ENCODE peak calls at places on chromosomes 5 and 9, in six cellular contexts. C is cardiac muscle cell; R is left ventricle myocardium inferior; S is CD8-positive, alpha-beta T cell; L is spleen; E is mucosa of descending colon. U is an unnamed sample. For H3K9me3, the result is how much of the 10 kb centered on the place peaks cover.

GRCh38 chr9:82021198-82021597 is 32.6 kb downstream of the SPATA31D1 start:
- DNase-seq in S (no peak), L (no peak), C (no peak), R (no peak), E (no peak), U (no peak)

GRCh38 chr9:81150016-81150625 is 539.2 kb downstream of the TLE1 start:
- DNase-seq in L (no peak), C (no peak), E (no peak), S (no peak), R (no peak), U (no peak)

GRCh38 chr5:174612686-174613085 is 111.7 kb upstream of the MSX2 start:
- DNase-seq in L (no peak), E (no peak), S (no peak), C (no peak), R (no peak), U (no peak)

GRCh38 chr5:180343110-180343845 is 9.9 kb downstream of the GFPT2 start:
- DNase-seq in S (no peak), C (no peak), R (no peak), L (peak), E (peak), U (no peak)

GRCh38 chr5:148474025-148474511 is 90.3 kb downstream of the FBXO38 start:
- DNase-seq in S (no peak), R (peak), C (no peak), E (no peak), L (no peak), U (no peak)

GRCh38 chr9:72526901-72527800 is 5.7 kb downstream of the TMC1 start:
- DNase-seq in E (peak), L (peak), S (peak), R (peak), C (peak), U (peak)

GRCh38 chr5:78295035-78295961 is 800 bp upstream of the AP3B1 start:
- DNase-seq in L (peak), E (peak), C (peak), R (peak), S (peak), U (peak)

GRCh38 chr5:158640581-158640980 is 459.1 kb downstream of the EBF1 start:
- DNase-seq in L (no peak), C (no peak), S (no peak), R (no peak), E (no peak), U (no peak)

GRCh38 chr9:77435688-77436087 is 212.4 kb downstream of the GNA14 start:
- DNase-seq in R (no peak), E (no peak), C (no peak), L (no peak), S (no peak), U (no peak)

DNA sequence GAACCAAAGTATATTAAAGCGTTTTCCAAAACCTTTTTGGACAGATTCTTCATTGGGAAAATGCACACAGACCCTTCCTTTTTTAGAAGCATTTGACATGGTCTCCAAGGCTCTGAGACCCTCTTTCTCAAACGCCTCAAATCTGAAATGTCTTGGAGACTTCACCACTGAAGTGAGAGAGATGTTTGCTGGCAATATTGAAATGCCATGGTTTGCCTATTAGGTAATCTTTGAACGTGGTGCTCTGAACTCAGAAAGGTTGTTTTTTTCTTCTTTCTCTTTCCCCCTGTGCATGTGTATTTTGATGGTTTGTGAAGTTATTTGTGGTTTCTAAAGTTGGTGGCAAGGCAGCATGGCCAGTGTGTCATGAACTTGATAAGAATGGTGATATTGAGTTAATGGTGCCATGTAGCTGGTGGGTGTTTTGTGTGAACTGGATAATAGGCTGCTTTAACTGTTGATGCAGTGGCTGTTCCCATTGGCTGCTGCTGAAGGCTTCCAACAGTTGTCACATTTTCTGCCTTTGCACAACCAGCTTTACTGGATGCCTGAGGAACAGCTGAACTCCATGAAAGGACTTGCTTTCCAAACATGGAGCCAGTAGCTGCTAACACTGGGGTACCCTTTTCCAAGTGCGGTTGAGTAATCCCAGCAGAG is 1.7 kb downstream of the PALM2AKAP2 start:
- DNase-seq in R (no peak), E (no peak), S (no peak), L (no peak), C (peak), U (no peak)
- H3K9me3 ChIP-seq in R (under half), E (under half), S (under half), L (under half), C (under half), U (under half)

GRCh38 chr5:132608107-132608506 is 49.9 kb upstream of the IL13 start:
- DNase-seq in E (no peak), L (no peak), C (no peak), R (no peak), S (no peak), U (no peak)
- TF ChIP-seq CTCF in E (no peak), L (no peak), C (no peak), R (no peak), S (no peak), U (no peak)

GRCh38 chr9:90766736-90767135 is 34.9 kb upstream of the SYK start:
- DNase-seq in E (no peak), R (no peak), S (no peak), L (no peak), C (no peak), U (no peak)
- H3K9me3 ChIP-seq in E (under half), R (under half), S (under half), L (under half), C (under half), U (under half)

GRCh38 chr9:121773286-121773953 is 122.0 kb downstream of the DAB2IP start:
- DNase-seq in S (no peak), C (no peak), R (peak), E (peak), L (peak), U (no peak)

GRCh38 chr9:121776739-121777637 is 125.6 kb downstream of the DAB2IP start:
- DNase-seq in R (no peak), E (no peak), C (no peak), S (no peak), L (no peak), U (no peak)

GRCh38 chr9:121773954-121774714 is 122.7 kb downstream of the DAB2IP start:
- DNase-seq in L (peak), S (no peak), C (no peak), R (peak), E (peak), U (peak)

GRCh38 chr9:121776009-121776738 is 124.7 kb downstream of the DAB2IP start:
- DNase-seq in R (peak), C (no peak), L (peak), S (no peak), E (no peak), U (peak)

DNA sequence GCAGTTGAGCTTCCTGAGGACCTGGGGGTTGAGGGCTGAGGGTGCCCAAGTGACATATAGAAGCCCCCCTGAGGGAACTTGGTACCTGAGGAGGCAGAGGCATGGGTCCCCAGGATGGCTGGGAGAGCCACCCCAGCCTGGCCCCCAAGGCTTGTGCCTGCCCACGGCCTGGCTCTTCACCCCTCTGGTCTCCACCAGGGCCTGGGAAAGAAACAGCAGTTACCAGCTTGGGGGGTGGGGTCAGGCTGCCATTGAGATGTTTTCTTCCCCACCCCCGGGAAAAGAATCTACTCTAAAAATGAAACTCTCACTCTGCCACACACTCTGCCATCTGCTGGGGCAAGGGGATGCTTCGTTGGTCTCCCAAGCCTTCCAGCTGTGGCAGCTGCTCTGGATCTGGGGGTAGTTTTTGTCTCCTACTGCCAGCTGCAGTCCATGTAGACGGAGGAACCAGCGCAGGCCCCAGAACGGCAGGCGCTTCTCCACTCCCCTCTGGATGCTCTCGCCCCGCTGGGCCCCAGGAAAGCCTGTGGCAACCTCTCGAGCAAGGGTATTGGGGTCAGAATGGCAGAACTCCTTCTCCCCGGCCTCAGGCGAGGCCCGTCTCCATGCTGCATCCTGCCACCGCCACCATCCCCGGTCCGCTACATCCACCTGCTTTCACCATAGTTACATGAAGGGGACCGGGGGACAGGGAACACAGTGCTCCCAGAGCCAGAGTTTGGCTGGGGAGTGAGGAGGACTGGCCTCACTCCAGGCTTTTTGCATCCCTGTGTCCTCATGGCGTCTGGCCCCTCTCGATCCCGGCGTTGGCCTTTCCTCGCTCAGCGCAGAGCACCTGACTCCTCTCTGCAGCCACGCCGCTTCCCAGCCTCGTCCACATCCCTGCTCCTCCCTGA is 123.5 kb downstream of the DAB2IP start:
- DNase-seq in E (peak), C (no peak), L (no peak), R (peak), S (no peak), U (peak)
- TF ChIP-seq CTCF in E (no peak), C (no peak), L (no peak), R (no peak), S (no peak), U (no peak)

GRCh38 chr5:179112469-179113142 is 52.4 kb downstream of the ZNF354C start:
- DNase-seq in S (no peak), R (no peak), C (no peak), E (no peak), L (no peak), U (no peak)

GRCh38 chr5:179113143-179113530 is 53.0 kb downstream of the ZNF354C start:
- DNase-seq in C (no peak), L (no peak), R (no peak), E (no peak), S (no peak), U (no peak)

GRCh38 chr5:179113945-179114641 is 53.9 kb downstream of the ZNF354C start:
- DNase-seq in E (no peak), L (peak), S (no peak), R (no peak), C (no peak), U (no peak)

GRCh38 chr5:179110528-179110927 is 50.4 kb downstream of the ZNF354C start:
- DNase-seq in L (peak), C (no peak), S (no peak), R (no peak), E (no peak), U (no peak)

GRCh38 chr5:179111267-179112207 is 51.4 kb downstream of the ZNF354C start:
- DNase-seq in R (no peak), E (no peak), L (peak), C (no peak), S (no peak), U (no peak)
- H3K9me3 ChIP-seq in R (half or more), E (half or more), L (under half), C (under half), S (under half), U (half or more)

GRCh38 chr5:86971034-86971511 is 296.6 kb upstream of the RASA1 start:
- DNase-seq in R (no peak), E (no peak), C (no peak), S (no peak), L (no peak), U (no peak)

GRCh38 chr5:86964889-86965288 is 302.8 kb upstream of the RASA1 start:
- DNase-seq in C (no peak), L (no peak), S (no peak), R (no peak), E (no peak), U (no peak)

GRCh38 chr5:86968311-86968753 is 299.4 kb upstream of the RASA1 start:
- DNase-seq in E (no peak), C (peak), R (peak), L (no peak), S (no peak), U (no peak)
- TF ChIP-seq CTCF in E (no peak), C (peak), R (peak), L (peak), S (peak), U (peak)

U was measured in lower lobe of right lung.